ENCODE peak calls at places on chromosomes 4 and X, in five cellular contexts. A is LHCN-M2; K is stimulated activated CD4-positive, alpha-beta T cell treated with anti-CD3 and anti-CD28 coated beads, Interleukin-15, amount 100 ng/mL, for 24 hours; X is foreskin fibroblast; Q is GM23248. G is an unnamed sample.

GRCh38 chr4:40612831-40613230 is 16.8 kb downstream of the RBM47 start:
- DNase-seq in A (no peak), K (no peak), X (no peak), Q (no peak), G (no peak)

GRCh38 chr4:2007804-2008670 is 737 bp downstream of the NELFA start:
- DNase-seq in A (no peak), K (no peak), X (peak), Q (peak), G (no peak)

GRCh38 chr4:39054497-39054896 is 7.5 kb upstream of the KLHL5 start:
- DNase-seq in A (no peak), K (no peak), X (no peak), Q (no peak), G (no peak)

GRCh38 chr4:131644619-131645018 is 1504.5 kb upstream of the PCDH10 start:
- DNase-seq in A (no peak), K (no peak), X (peak), Q (no peak), G (no peak)

GRCh38 chr4:183249854-183250253 is 70.2 kb downstream of the CLDN22 start:
- DNase-seq in A (peak), K (peak), X (peak), Q (peak), G (peak)

GRCh38 chr4:158410272-158410671 is 111.4 kb upstream of the RXFP1 start:
- DNase-seq in A (peak), K (no peak), X (peak), Q (peak), G (no peak)

GRCh38 chr4:145285928-145286327 is 105.5 kb upstream of the OTUD4 start:
- DNase-seq in A (peak), K (no peak), X (peak), Q (peak), G (no peak)

GRCh38 chr4:7324651-7325121 is 110.0 kb downstream of the PSAPL1 start:
- DNase-seq in A (no peak), K (peak), X (no peak), Q (no peak), G (peak)

GRCh38 chrX:39161856-39162255 is 360.6 kb downstream of the MID1IP1 start:
- DNase-seq in A (no peak), K (no peak), X (no peak), Q (no peak), G (no peak)

GRCh38 chr4:8402181-8402597 is 38.3 kb downstream of the ACOX3 start:
- DNase-seq in A (no peak), K (no peak), X (no peak), Q (no peak), G (no peak)

GRCh38 chr4:7335363-7336066 is 99.2 kb downstream of the PSAPL1 start:
- DNase-seq in A (no peak), K (peak), X (peak), Q (peak), G (no peak)

GRCh38 chrX:40140706-40141499 is 43.1 kb upstream of the BCOR start:
- DNase-seq in A (no peak), K (no peak), X (peak), Q (peak), G (no peak)

GRCh38 chrX:80578518-80579105 is 158.4 kb downstream of the TENT5D start:
- DNase-seq in A (peak), K (no peak), X (peak), Q (peak), G (no peak)

GRCh38 chr4:2671267-2671895 is 84.8 kb downstream of the TNIP2 start:
- DNase-seq in A (no peak), K (no peak), X (no peak), Q (no peak), G (no peak)

GRCh38 chr4:124964251-124964650 is 251.7 kb upstream of the ANKRD50 start:
- DNase-seq in A (no peak), K (no peak), X (no peak), Q (no peak), G (no peak)

GRCh38 chrX:23557070-23557469 is 110.2 kb upstream of the PRDX4 start:
- DNase-seq in A (no peak), K (no peak), X (no peak), Q (no peak), G (no peak)

GRCh38 chr4:16505726-16506125 is 279.5 kb upstream of the TAPT1 start:
- DNase-seq in A (no peak), K (no peak), X (peak), Q (peak), G (no peak)

GRCh38 chr4:78652282-78652876 is 100.8 kb downstream of the ANXA3 start:
- DNase-seq in A (peak), K (no peak), X (peak), Q (peak), G (no peak)

GRCh38 chr4:7460591-7460990 is 25.9 kb upstream of the PSAPL1 start:
- DNase-seq in A (peak), K (no peak), X (no peak), Q (no peak), G (no peak)

GRCh38 chr4:107991945-107992625 is 2.4 kb downstream of the HADH start:
- DNase-seq in A (no peak), K (no peak), X (no peak), Q (peak), G (no peak)

GRCh38 chr4:107837298-107837697 is 12.6 kb downstream of the SGMS2 start:
- DNase-seq in A (no peak), K (no peak), X (no peak), Q (no peak), G (no peak)

GRCh38 chr4:65791807-65792308 is 121.6 kb upstream of the EPHA5 start:
- DNase-seq in A (peak), K (no peak), X (no peak), Q (peak), G (no peak)

GRCh38 chrX:15336023-15336413 is 695 bp upstream of the PIGA start:
- DNase-seq in A (peak), K (peak), X (peak), Q (peak), G (no peak)

GRCh38 chr4:24924309-24924781 is 11.5 kb upstream of the CCDC149 start:
- DNase-seq in A (peak), K (no peak), X (peak), Q (peak), G (no peak)

GRCh38 chrX:43423876-43424275 is 232.2 kb upstream of the MAOA start:
- DNase-seq in A (no peak), K (no peak), X (no peak), Q (no peak), G (no peak)

GRCh38 chrX:114798902-114799301 is 215.0 kb downstream of the HTR2C start:
- DNase-seq in A (no peak), K (no peak), X (peak), Q (peak), G (no peak)

GRCh38 chrX:148522006-148522405 is 21.6 kb downstream of the AFF2 start:
- DNase-seq in A (no peak), K (no peak), X (no peak), Q (no peak), G (no peak)

GRCh38 chr4:85543832-85544231 is 68.9 kb downstream of the ARHGAP24 start:
- DNase-seq in A (peak), K (no peak), X (peak), Q (peak), G (no peak)

GRCh38 chr4:7539659-7540058 is 104.9 kb upstream of the PSAPL1 start:
- DNase-seq in A (no peak), K (peak), X (no peak), Q (peak), G (no peak)

GRCh38 chr4:122163301-122163700 is 11.2 kb downstream of the BLTP1 start:
- DNase-seq in A (no peak), K (no peak), X (no peak), Q (no peak), G (peak)

GRCh38 chr4:84841435-84841834 is 125.1 kb downstream of the WDFY3 start:
- DNase-seq in A (no peak), K (no peak), X (no peak), Q (no peak), G (no peak)

GRCh38 chr4:77451530-77451929 is 154.1 kb upstream of the CXCL13 start:
- DNase-seq in A (peak), K (no peak), X (no peak), Q (peak), G (no peak)

GRCh38 chrX:113947548-113947947 is 636.3 kb upstream of the HTR2C start:
- DNase-seq in A (no peak), K (no peak), X (peak), Q (no peak), G (no peak)

GRCh38 chr4:3042226-3042625 is 32.1 kb downstream of the HTT-AS start:
- DNase-seq in A (no peak), K (no peak), X (no peak), Q (no peak), G (no peak)

GRCh38 chrX:63275127-63275526 is 76.0 kb downstream of the SPIN4 start:
- DNase-seq in A (peak), K (peak), X (peak), Q (peak), G (no peak)

GRCh38 chr4:6235012-6235411 is 34.6 kb upstream of the WFS1 start:
- DNase-seq in A (no peak), K (no peak), X (no peak), Q (no peak), G (no peak)

GRCh38 chr4:1347410-1347864 is 429 bp downstream of the UVSSA start:
- DNase-seq in A (peak), K (peak), X (peak), Q (peak), G (no peak)

G was measured in NCI-H2107.